ENCODE peak calls at places on chromosomes 13 and 19, in four cellular contexts. One of them, this sample, is unnamed.

GRCh38 chr19:55454787-55455243 is 6.6 kb downstream of the ISOC2 start:
- DNase-seq in H9: peak
- DNase-seq in IMR-90: peak
- DNase-seq in neuronal stem cell: no peak
- DNase-seq in this sample: peak

GRCh38 chr13:41742917-41743552 is 217.9 kb downstream of the VWA8 start:
- DNase-seq in neuronal stem cell: no peak
- DNase-seq in IMR-90: no peak
- DNase-seq in H9: no peak
- DNase-seq in this sample: no peak

GRCh38 chr19:11405846-11406643 is 13.1 kb downstream of the RGL3 start:
- DNase-seq in neuronal stem cell: no peak
- DNase-seq in IMR-90: no peak
- DNase-seq in H9: peak
- DNase-seq in this sample: no peak

GRCh38 chr19:11179716-11180297 is 17.5 kb downstream of the KANK2 start:
- DNase-seq in H9: no peak
- DNase-seq in IMR-90: no peak
- DNase-seq in neuronal stem cell: no peak
- DNase-seq in this sample: no peak

GRCh38 chr19:33630880-33631627 is 9.3 kb downstream of the CHST8 start:
- DNase-seq in neuronal stem cell: no peak
- DNase-seq in IMR-90: no peak
- DNase-seq in H9: peak
- DNase-seq in this sample: no peak

GRCh38 chr19:28394705-28395104 is 818.2 kb downstream of the UQCRFS1 start:
- DNase-seq in neuronal stem cell: no peak
- DNase-seq in IMR-90: no peak
- DNase-seq in H9: no peak
- DNase-seq in this sample: no peak

GRCh38 chr19:3389876-3390361 is 23.5 kb downstream of the NFIC start:
- DNase-seq in neuronal stem cell: no peak
- DNase-seq in H9: peak
- DNase-seq in IMR-90: peak
- DNase-seq in this sample: peak

GRCh38 chr19:15529774-15530372 is 21.5 kb downstream of the CYP4F22 start:
- DNase-seq in IMR-90: no peak
- DNase-seq in neuronal stem cell: no peak
- DNase-seq in H9: no peak
- DNase-seq in this sample: no peak

GRCh38 chr13:91776650-91777193 is 378.3 kb downstream of the GPC5 start:
- DNase-seq in H9: no peak
- DNase-seq in IMR-90: no peak
- DNase-seq in neuronal stem cell: no peak
- DNase-seq in this sample: no peak

GRCh38 chr13:43785681-43786471 is 896 bp downstream of the ENOX1 start:
- DNase-seq in neuronal stem cell: peak
- DNase-seq in IMR-90: peak
- DNase-seq in H9: peak
- DNase-seq in this sample: peak

GRCh38 chr19:33622809-33623511 is 1.2 kb downstream of the CHST8 start:
- DNase-seq in IMR-90: no peak
- DNase-seq in neuronal stem cell: peak
- DNase-seq in H9: no peak
- DNase-seq in this sample: no peak

GRCh38 chr13:33541962-33542308 is 256.4 kb upstream of the STARD13 start:
- DNase-seq in H9: no peak
- DNase-seq in neuronal stem cell: no peak
- DNase-seq in IMR-90: no peak
- DNase-seq in this sample: no peak

GRCh38 chr13:50386527-50387123 is 371.4 kb downstream of the KCNRG start:
- DNase-seq in H9: no peak
- DNase-seq in neuronal stem cell: peak
- DNase-seq in IMR-90: peak
- DNase-seq in this sample: peak

GRCh38 chr19:48341006-48341405 is 15.7 kb downstream of the EMP3 start:
- DNase-seq in neuronal stem cell: no peak
- DNase-seq in IMR-90: peak
- DNase-seq in H9: no peak
- DNase-seq in this sample: no peak

GRCh38 chr13:63299995-63300394 is 1884.3 kb upstream of the PCDH20 start:
- DNase-seq in IMR-90: peak
- DNase-seq in H9: no peak
- DNase-seq in neuronal stem cell: peak
- DNase-seq in this sample: peak

GRCh38 chr19:50198431-50199253 is 4.8 kb upstream of the MYH14 start:
- DNase-seq in neuronal stem cell: no peak
- DNase-seq in IMR-90: no peak
- DNase-seq in H9: no peak
- DNase-seq in this sample: no peak

GRCh38 chr19:4124638-4125037 is 716 bp upstream of the MAP2K2 start:
- DNase-seq in neuronal stem cell: no peak
- DNase-seq in IMR-90: no peak
- DNase-seq in H9: no peak
- DNase-seq in this sample: no peak

GRCh38 chr13:26954981-26955380 is 194.4 kb upstream of the GPR12 start:
- DNase-seq in IMR-90: no peak
- DNase-seq in H9: no peak
- DNase-seq in neuronal stem cell: no peak
- DNase-seq in this sample: no peak

GRCh38 chr19:15820646-15821045 is 5.2 kb upstream of the OR10H1 start:
- DNase-seq in H9: no peak
- DNase-seq in IMR-90: no peak
- DNase-seq in neuronal stem cell: no peak
- DNase-seq in this sample: no peak

GRCh38 chr19:47124937-47125668 is 5.5 kb upstream of the SAE1 start:
- DNase-seq in neuronal stem cell: peak
- DNase-seq in IMR-90: peak
- DNase-seq in H9: peak
- DNase-seq in this sample: peak

GRCh38 chr19:5695649-5696195 is 5.6 kb downstream of the RPL36 start:
- DNase-seq in neuronal stem cell: no peak
- DNase-seq in H9: peak
- DNase-seq in IMR-90: no peak
- DNase-seq in this sample: no peak

GRCh38 chr19:14413355-14413754 is 5.8 kb downstream of the DDX39A start:
- DNase-seq in IMR-90: no peak
- DNase-seq in neuronal stem cell: no peak
- DNase-seq in H9: no peak
- DNase-seq in this sample: no peak

GRCh38 chr19:6551607-6552450 is 21.0 kb downstream of the TNFSF9 start:
- DNase-seq in H9: peak
- DNase-seq in neuronal stem cell: no peak
- DNase-seq in IMR-90: no peak
- DNase-seq in this sample: no peak

GRCh38 chr19:10762656-10763055 is 44.8 kb downstream of the DNM2 start:
- DNase-seq in neuronal stem cell: no peak
- DNase-seq in H9: no peak
- DNase-seq in IMR-90: no peak
- DNase-seq in this sample: no peak

GRCh38 chr19:15393963-15394362 is 14.4 kb upstream of the AKAP8 start:
- DNase-seq in IMR-90: peak
- DNase-seq in neuronal stem cell: no peak
- DNase-seq in H9: no peak
- DNase-seq in this sample: no peak

GRCh38 chr19:47631681-47632446 is 22.9 kb downstream of the BICRA start:
- DNase-seq in neuronal stem cell: no peak
- DNase-seq in IMR-90: no peak
- DNase-seq in H9: no peak
- DNase-seq in this sample: no peak

GRCh38 chr19:3826163-3826562 is 40.0 kb upstream of the MATK start:
- DNase-seq in IMR-90: no peak
- DNase-seq in neuronal stem cell: no peak
- DNase-seq in H9: no peak
- DNase-seq in this sample: no peak

GRCh38 chr13:81760316-81760715 is 1419.4 kb upstream of the SPRY2 start:
- DNase-seq in neuronal stem cell: no peak
- DNase-seq in H9: no peak
- DNase-seq in IMR-90: no peak
- DNase-seq in this sample: no peak

GRCh38 chr19:53879145-53880037 is 2.6 kb upstream of the PRKCG start:
- DNase-seq in H9: peak
- DNase-seq in neuronal stem cell: peak
- DNase-seq in IMR-90: peak
- DNase-seq in this sample: peak

GRCh38 chr13:61466280-61466679 is 50.6 kb upstream of the PCDH20 start:
- DNase-seq in neuronal stem cell: no peak
- DNase-seq in IMR-90: no peak
- DNase-seq in H9: peak
- DNase-seq in this sample: no peak

GRCh38 chr13:62060570-62060969 is 644.9 kb upstream of the PCDH20 start:
- DNase-seq in neuronal stem cell: no peak
- DNase-seq in H9: no peak
- DNase-seq in IMR-90: no peak
- DNase-seq in this sample: no peak

GRCh38 chr13:27079421-27079958 is 92.1 kb downstream of the USP12 start:
- DNase-seq in IMR-90: peak
- DNase-seq in neuronal stem cell: no peak
- DNase-seq in H9: peak
- DNase-seq in this sample: peak

GRCh38 chr13:95403349-95404140 is 102.3 kb upstream of the ABCC4 start:
- DNase-seq in neuronal stem cell: peak
- DNase-seq in H9: peak
- DNase-seq in IMR-90: no peak
- DNase-seq in this sample: peak

GRCh38 chr13:99749627-99750026 is 221.9 kb downstream of the ZIC5 start:
- DNase-seq in IMR-90: no peak
- DNase-seq in H9: no peak
- DNase-seq in neuronal stem cell: no peak
- DNase-seq in this sample: no peak

GRCh38 chr13:99751517-99752199 is 219.9 kb downstream of the ZIC5 start:
- DNase-seq in IMR-90: no peak
- DNase-seq in neuronal stem cell: no peak
- DNase-seq in H9: no peak
- DNase-seq in this sample: no peak

GRCh38 chr13:99756281-99756680 is 215.3 kb downstream of the ZIC5 start:
- DNase-seq in H9: no peak
- DNase-seq in neuronal stem cell: no peak
- DNase-seq in IMR-90: no peak
- DNase-seq in this sample: no peak

GRCh38 chr13:99750951-99751350 is 220.6 kb downstream of the ZIC5 start:
- DNase-seq in IMR-90: no peak
- DNase-seq in H9: no peak
- DNase-seq in neuronal stem cell: no peak
- DNase-seq in this sample: no peak

DNA sequence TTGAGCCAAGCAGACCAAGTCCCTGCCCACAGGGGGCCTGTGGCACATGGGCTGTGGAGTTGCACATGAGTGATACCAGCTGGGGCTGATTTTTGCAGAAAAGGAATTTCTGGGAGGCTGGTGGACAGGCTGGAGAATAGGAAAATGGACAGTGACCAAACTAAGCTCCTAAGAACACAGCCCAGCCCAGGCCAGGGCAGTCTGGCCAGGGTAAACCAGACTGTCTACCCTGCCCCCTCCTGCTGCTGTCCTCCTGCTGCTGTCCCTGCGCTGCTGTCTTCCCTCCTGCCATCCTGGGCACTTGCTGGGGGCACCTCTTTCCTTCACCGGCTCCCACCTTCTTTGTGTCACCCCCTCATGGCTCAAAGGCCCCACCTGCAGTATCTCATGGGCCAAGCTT is 219.2 kb downstream of the ZIC5 start:
- DNase-seq in H9: no peak
- DNase-seq in IMR-90: no peak
- DNase-seq in neuronal stem cell: no peak
- DNase-seq in this sample: no peak
- H2BK15ac ChIP-seq in H9: no peak
- H2BK15ac ChIP-seq in IMR-90: no peak
- H2BK15ac ChIP-seq in neuronal stem cell: peak
- H2BK15ac ChIP-seq in this sample: peak

GRCh38 chr13:113121928-113122420 is 625 bp upstream of the F10 start:
- DNase-seq in H9: peak
- DNase-seq in neuronal stem cell: no peak
- DNase-seq in IMR-90: no peak
- DNase-seq in this sample: no peak
- H2BK15ac ChIP-seq in H9: no peak
- H2BK15ac ChIP-seq in neuronal stem cell: peak
- H2BK15ac ChIP-seq in IMR-90: no peak
- H2BK15ac ChIP-seq in this sample: no peak

DNA sequence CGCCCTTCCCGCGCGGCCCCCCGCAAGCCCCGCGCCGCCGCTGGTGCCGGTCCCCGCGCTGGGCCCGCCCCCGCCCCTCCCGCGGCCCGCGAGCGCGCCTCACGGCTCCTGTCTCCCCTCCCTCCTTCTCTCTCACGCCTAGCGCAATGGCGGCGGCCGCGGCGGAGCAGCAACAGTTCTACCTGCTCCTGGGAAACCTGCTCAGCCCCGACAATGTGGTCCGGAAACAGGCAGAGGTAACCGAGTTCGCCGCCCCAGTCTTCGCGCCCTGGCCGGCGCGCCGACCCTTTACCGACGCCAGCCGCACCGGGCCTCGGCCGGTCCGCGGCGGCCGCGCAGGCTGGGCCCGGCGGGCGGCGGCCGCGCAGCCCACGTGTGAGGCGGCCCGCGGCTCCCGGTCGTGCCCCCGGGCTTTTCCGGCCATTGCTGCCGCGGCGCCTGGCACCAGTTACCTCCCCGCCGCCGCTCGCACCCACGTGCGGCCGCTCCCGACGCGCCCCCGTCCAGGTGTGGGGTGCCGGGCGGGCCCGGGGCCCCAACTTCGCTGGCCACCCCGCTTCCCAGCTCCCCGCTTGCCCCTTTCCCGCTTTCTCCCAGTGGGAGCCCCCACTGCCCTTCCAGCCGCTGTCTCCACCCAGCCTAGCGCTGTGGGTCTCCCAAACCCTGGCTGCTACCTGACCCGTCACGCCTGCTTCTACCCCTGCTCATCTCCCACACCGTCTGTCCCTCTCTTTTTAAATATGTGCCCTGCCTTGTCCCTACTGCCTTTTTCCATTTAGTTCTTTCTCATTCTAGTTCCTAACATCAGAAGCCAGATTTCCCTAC is 23.3 kb downstream of the IPO5 start:
- DNase-seq in neuronal stem cell: peak
- DNase-seq in H9: peak
- DNase-seq in IMR-90: no peak
- DNase-seq in this sample: peak
- H2BK15ac ChIP-seq in neuronal stem cell: peak
- H2BK15ac ChIP-seq in H9: no peak
- H2BK15ac ChIP-seq in IMR-90: peak
- H2BK15ac ChIP-seq in this sample: peak

GRCh38 chr19:35119091-35119490 is 3.5 kb downstream of the FXYD3 start:
- DNase-seq in H9: no peak
- DNase-seq in neuronal stem cell: no peak
- DNase-seq in IMR-90: no peak
- DNase-seq in this sample: no peak
- H2BK15ac ChIP-seq in H9: no peak
- H2BK15ac ChIP-seq in neuronal stem cell: no peak
- H2BK15ac ChIP-seq in IMR-90: no peak
- H2BK15ac ChIP-seq in this sample: no peak

GRCh38 chr13:114126789-114127472 is 5.5 kb downstream of the RASA3 start:
- DNase-seq in H9: no peak
- DNase-seq in neuronal stem cell: no peak
- DNase-seq in IMR-90: no peak
- DNase-seq in this sample: no peak
- H2BK15ac ChIP-seq in H9: no peak
- H2BK15ac ChIP-seq in neuronal stem cell: peak
- H2BK15ac ChIP-seq in IMR-90: no peak
- H2BK15ac ChIP-seq in this sample: peak